ENCODE peak calls at places on chromosomes 3 and 15, in four cellular contexts. One of them, this sample, is unnamed.

GRCh38 chr3:13025090-13025489 is 48.1 kb downstream of the IQSEC1 start:
- DNase-seq in fibroblast of gingiva: peak; percentile 29
- DNase-seq in NCI-H510A treated with DMSO at 0.1 percent for 48 hours: no peak
- DNase-seq in Daoy: peak; percentile 83
- DNase-seq in this sample: peak; percentile 65

GRCh38 chr3:143337387-143337786 is 217.8 kb downstream of the CHST2 start:
- DNase-seq in fibroblast of gingiva: no peak
- DNase-seq in NCI-H510A treated with DMSO at 0.1 percent for 48 hours: no peak
- DNase-seq in Daoy: peak; percentile 40
- DNase-seq in this sample: peak; percentile 42

GRCh38 chr3:117600112-117600511 is 890.5 kb downstream of the TUSC7 start:
- DNase-seq in fibroblast of gingiva: no peak
- DNase-seq in NCI-H510A treated with DMSO at 0.1 percent for 48 hours: no peak
- DNase-seq in Daoy: no peak
- DNase-seq in this sample: no peak

GRCh38 chr3:67109651-67110204 is 111.6 kb downstream of the KBTBD8 start:
- DNase-seq in fibroblast of gingiva: peak; percentile 63
- DNase-seq in NCI-H510A treated with DMSO at 0.1 percent for 48 hours: peak; percentile 40
- DNase-seq in Daoy: no peak
- DNase-seq in this sample: peak; percentile 3

GRCh38 chr3:164332856-164333802 is 745.2 kb downstream of the SI start:
- DNase-seq in fibroblast of gingiva: peak; percentile 8
- DNase-seq in NCI-H510A treated with DMSO at 0.1 percent for 48 hours: no peak
- DNase-seq in Daoy: no peak
- DNase-seq in this sample: no peak

GRCh38 chr3:127045435-127046045 is 62.6 kb downstream of the PLXNA1 start:
- DNase-seq in fibroblast of gingiva: no peak
- DNase-seq in NCI-H510A treated with DMSO at 0.1 percent for 48 hours: no peak
- DNase-seq in Daoy: no peak
- DNase-seq in this sample: no peak

GRCh38 chr3:45760878-45761711 is 35.2 kb downstream of the SLC6A20 start:
- DNase-seq in fibroblast of gingiva: peak; percentile 56
- DNase-seq in NCI-H510A treated with DMSO at 0.1 percent for 48 hours: peak; percentile 62
- DNase-seq in Daoy: peak; percentile 58
- DNase-seq in this sample: peak; percentile 74

GRCh38 chr3:195260286-195260905 is 10.6 kb downstream of the XXYLT1 start:
- DNase-seq in fibroblast of gingiva: no peak
- DNase-seq in NCI-H510A treated with DMSO at 0.1 percent for 48 hours: peak; percentile 78
- DNase-seq in Daoy: peak; percentile 36
- DNase-seq in this sample: no peak

GRCh38 chr3:190581041-190581501 is 67.2 kb downstream of the IL1RAP start:
- DNase-seq in fibroblast of gingiva: peak; percentile 26
- DNase-seq in NCI-H510A treated with DMSO at 0.1 percent for 48 hours: no peak
- DNase-seq in Daoy: peak; percentile 44
- DNase-seq in this sample: peak; percentile 48

GRCh38 chr15:99141943-99142342 is 37.1 kb downstream of the SYNM start:
- DNase-seq in fibroblast of gingiva: no peak
- DNase-seq in NCI-H510A treated with DMSO at 0.1 percent for 48 hours: no peak
- DNase-seq in Daoy: no peak
- DNase-seq in this sample: no peak

GRCh38 chr3:111848778-111849177 is 10.3 kb upstream of the PHLDB2 start:
- DNase-seq in fibroblast of gingiva: no peak
- DNase-seq in NCI-H510A treated with DMSO at 0.1 percent for 48 hours: no peak
- DNase-seq in Daoy: no peak
- DNase-seq in this sample: no peak

GRCh38 chr3:24306518-24306917 is 188.1 kb downstream of the THRB start:
- DNase-seq in fibroblast of gingiva: no peak
- DNase-seq in NCI-H510A treated with DMSO at 0.1 percent for 48 hours: no peak
- DNase-seq in Daoy: no peak
- DNase-seq in this sample: no peak

GRCh38 chr15:57298843-57299550 is 77.3 kb upstream of the CGNL1 start:
- DNase-seq in fibroblast of gingiva: no peak
- DNase-seq in NCI-H510A treated with DMSO at 0.1 percent for 48 hours: no peak
- DNase-seq in Daoy: no peak
- DNase-seq in this sample: peak; percentile 90

This sample was measured in SJCRH30.